ENCODE peak calls at places on chromosomes 2 and 18, in five cellular contexts. Y, Q, F, D and A are unnamed samples.

GRCh38 chr2:229725716-229726346 is 11.5 kb upstream of the DNER start:
- DNase-seq in Q (peak; percentile 89), D (no peak), Y (no peak), F (peak; percentile 32), A (peak; percentile 11)

GRCh38 chr2:237736783-237737182 is 61.8 kb upstream of the RBM44 start:
- DNase-seq in Y (no peak), Q (no peak), D (no peak), F (no peak), A (no peak)

GRCh38 chr18:33020877-33021276 is 248.1 kb upstream of the KLHL14 start:
- DNase-seq in Y (no peak), F (no peak), D (no peak), Q (no peak), A (no peak)

GRCh38 chr18:44887227-44887631 is 206.5 kb downstream of the SETBP1 start:
- DNase-seq in F (peak; percentile 6), D (peak; percentile 79), Y (no peak), Q (peak; percentile 32), A (no peak)

GRCh38 chr2:148531175-148532048 is 113.1 kb upstream of the EPC2 start:
- DNase-seq in D (peak; percentile 41), Q (no peak), Y (no peak), F (no peak), A (no peak)

GRCh38 chr2:98277156-98277859 is 68.9 kb upstream of the CNGA3 start:
- DNase-seq in D (no peak), Q (no peak), Y (no peak), F (no peak), A (no peak)

GRCh38 chr2:217573565-217573964 is 429.2 kb downstream of the TNS1 start:
- DNase-seq in D (no peak), Y (no peak), Q (peak; percentile 26), F (peak; percentile 31), A (no peak)

GRCh38 chr2:69962986-69963730 is 1.7 kb upstream of the ASPRV1 start:
- DNase-seq in Q (no peak), Y (no peak), F (no peak), D (no peak), A (no peak)

GRCh38 chr2:60295591-60295962 is 257.9 kb downstream of the BCL11A start:
- DNase-seq in D (peak; percentile 76), Q (no peak), Y (no peak), F (no peak), A (no peak)

GRCh38 chr2:186757009-186757408 is 63.1 kb downstream of the FAM171B start:
- DNase-seq in F (no peak), Q (no peak), Y (no peak), D (peak; percentile 79), A (no peak)

GRCh38 chr2:12051831-12052230 is 305.4 kb downstream of the LPIN1 start:
- DNase-seq in D (no peak), Q (peak; percentile 77), Y (no peak), F (no peak), A (no peak)

GRCh38 chr2:190333928-190334327 is 9.5 kb upstream of the INPP1 start:
- DNase-seq in D (no peak), F (no peak), Y (no peak), Q (no peak), A (no peak)

GRCh38 chr2:190333395-190333794 is 10.0 kb upstream of the INPP1 start:
- DNase-seq in D (no peak), Y (no peak), F (no peak), Q (no peak), A (no peak)

GRCh38 chr2:190325588-190325987 is 6.0 kb upstream of the HIBCH start:
- DNase-seq in D (no peak), Y (no peak), F (no peak), Q (no peak), A (no peak)

GRCh38 chr2:190327995-190328394 is 8.4 kb upstream of the HIBCH start:
- DNase-seq in Q (no peak), F (no peak), Y (no peak), D (no peak), A (no peak)

DNA sequence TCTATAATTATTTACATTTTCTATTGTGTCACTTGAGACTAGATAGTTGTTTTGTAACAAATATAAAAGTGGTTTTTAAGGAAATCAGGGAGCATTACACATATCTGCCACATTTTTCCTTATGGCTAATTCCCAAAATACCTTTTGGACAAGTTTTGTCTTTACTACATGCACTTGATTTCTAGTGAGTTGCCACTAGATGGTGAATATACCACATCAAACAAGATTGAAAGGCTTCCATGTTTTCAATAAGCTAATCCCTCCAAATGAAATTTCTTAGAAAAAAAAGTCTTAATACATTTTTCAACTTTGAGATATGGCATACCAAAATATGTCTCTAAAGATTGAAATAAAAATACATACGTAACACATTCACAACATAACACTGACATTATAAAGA is 9.1 kb upstream of the HIBCH start:
- DNase-seq in F (no peak), D (no peak), Q (peak; percentile 13), Y (no peak), A (no peak)
- TF ChIP-seq CTCF in F (no peak), D (peak; percentile 42), Q (peak; percentile 21), Y (no peak), A (no peak)

GRCh38 chr18:35939166-35939565 is 33.3 kb upstream of the RMP24 start:
- DNase-seq in Q (no peak), F (no peak), D (peak; percentile 76), Y (peak; percentile 35), A (no peak)
- TF ChIP-seq CTCF in Q (peak; percentile 16), F (peak; percentile 21), D (peak; percentile 75), Y (peak; percentile 15), A (peak; percentile 42)

DNA sequence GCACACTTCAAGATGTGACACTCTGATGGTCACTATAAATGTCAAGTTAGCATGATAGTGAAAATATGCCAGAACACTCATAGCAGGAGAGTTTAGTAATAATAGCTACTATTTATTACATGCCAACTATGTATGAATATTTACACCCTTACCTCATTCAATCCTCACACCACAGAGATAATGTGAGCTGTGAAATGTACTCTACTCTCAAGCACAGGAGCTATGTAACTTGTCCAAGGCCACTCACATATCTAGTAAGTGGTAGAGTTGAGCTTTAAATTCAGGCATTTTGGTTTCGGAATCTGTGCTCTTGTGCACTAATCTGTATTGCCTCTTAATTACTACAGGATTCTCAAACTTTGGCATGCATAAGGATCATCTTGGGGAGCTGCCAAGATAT is 154.2 kb downstream of the PLCL1 start:
- DNase-seq in D (no peak), Y (no peak), Q (no peak), F (no peak), A (no peak)
- TF ChIP-seq CTCF in D (no peak), Y (no peak), Q (no peak), F (no peak), A (no peak)

DNA sequence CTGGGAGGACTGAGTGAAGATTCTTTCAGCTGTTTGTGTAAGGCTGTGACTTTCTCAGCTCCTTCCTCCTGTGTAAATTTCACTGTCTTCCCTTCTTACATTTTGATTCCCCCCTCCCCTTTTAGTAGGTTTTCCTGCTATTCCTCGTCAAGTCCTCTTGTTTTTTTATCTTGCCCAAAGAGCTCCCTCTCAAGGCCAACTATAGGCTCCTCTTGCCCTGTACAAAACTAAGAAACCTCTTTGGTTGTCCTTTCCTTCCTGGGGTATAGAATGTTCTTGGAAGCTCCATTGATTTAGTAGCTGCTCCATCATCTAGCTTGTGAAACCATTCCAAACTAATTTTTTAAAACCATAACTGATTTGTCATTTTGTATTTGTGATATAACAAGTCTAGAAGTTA is 7.3 kb downstream of the CCDC121 start:
- DNase-seq in F (no peak), Q (no peak), D (no peak), Y (no peak), A (no peak)
- TF ChIP-seq CTCF in F (no peak), Q (peak; percentile 17), D (peak; percentile 63), Y (no peak), A (peak; percentile 19)

GRCh38 chr2:80328033-80328635 is 23.6 kb upstream of the LRRTM1 start:
- DNase-seq in Y (no peak), F (no peak), D (peak; percentile 67), Q (no peak), A (no peak)
- TF ChIP-seq CTCF in Y (no peak), F (no peak), D (peak; percentile 68), Q (no peak), A (no peak)

GRCh38 chr2:161005170-161005569 is 155.1 kb upstream of the TANK start:
- DNase-seq in Y (no peak), D (no peak), Q (no peak), F (no peak), A (no peak)

GRCh38 chr2:161008311-161008710 is 151.9 kb upstream of the TANK start:
- DNase-seq in F (no peak), Q (no peak), Y (no peak), D (no peak), A (no peak)

GRCh38 chr2:161004379-161004778 is 155.8 kb upstream of the TANK start:
- DNase-seq in Y (no peak), Q (peak; percentile 20), D (no peak), F (no peak), A (no peak)
- TF ChIP-seq CTCF in Y (peak; percentile 18), Q (peak; percentile 52), D (peak; percentile 68), F (peak; percentile 40), A (peak; percentile 43)

GRCh38 chr2:37984589-37984988 is 59.5 kb downstream of the RMDN2 start:
- DNase-seq in Y (no peak), Q (peak; percentile 54), D (no peak), F (no peak), A (no peak)
- TF ChIP-seq CTCF in Y (no peak), Q (no peak), D (peak; percentile 51), F (no peak), A (no peak)

DNA sequence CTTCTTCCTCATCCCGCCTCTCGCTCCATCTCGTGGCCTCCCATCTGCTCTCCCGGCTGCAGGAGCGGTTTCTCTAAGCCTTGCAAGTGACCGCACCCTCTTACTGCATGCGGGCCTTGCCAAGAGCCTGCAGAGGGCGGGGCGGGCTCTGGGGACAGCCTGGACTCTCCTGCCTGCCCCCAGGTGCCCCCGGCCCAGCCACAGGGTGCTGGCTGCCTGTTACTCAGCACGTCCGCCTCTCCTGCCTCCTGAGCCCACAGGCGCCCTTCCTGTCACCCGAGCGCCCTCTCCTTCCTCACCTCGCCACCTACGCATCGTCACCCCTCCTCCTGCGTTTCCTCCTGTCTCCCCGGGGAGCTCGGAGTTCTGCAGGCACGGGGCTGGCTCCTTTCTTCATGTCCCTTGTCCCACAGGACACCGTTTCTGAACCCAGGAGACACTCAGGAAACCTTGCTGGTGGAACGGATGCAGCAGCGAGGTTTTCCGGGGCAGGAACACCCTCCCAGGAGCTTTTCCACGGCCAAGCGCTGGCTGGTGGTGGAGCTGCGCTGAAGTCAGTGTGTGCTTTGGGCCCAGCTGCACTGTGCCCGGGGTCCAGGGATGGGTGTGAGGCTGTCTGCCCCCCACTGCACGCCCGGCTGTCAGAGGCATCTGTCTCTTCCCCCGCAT is 28.5 kb downstream of the HPCAL1 start:
- DNase-seq in Q (no peak), D (peak; percentile 82), F (no peak), Y (no peak), A (no peak)
- TF ChIP-seq CTCF in Q (no peak), D (peak; percentile 29), F (no peak), Y (no peak), A (no peak)

DNA sequence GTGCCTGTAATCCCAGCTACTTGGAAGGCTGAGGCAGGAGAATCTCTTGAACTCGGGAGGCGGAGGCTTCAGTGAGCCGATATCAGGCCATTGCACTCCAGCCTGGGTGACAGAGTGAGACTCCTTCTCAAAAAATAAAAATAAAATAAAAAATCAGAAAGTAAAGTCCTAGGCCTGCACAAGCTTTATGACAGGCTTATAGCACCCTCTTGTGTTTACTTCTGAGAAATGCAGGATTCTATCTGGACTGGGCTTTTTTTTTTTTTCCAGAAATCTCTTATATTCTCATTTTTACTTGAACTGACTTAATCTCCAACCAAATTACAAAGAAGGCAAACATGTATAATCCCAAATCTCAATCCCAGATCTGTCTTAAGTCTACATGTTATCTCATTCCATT is 26.1 kb upstream of the REG3G start:
- DNase-seq in Q (no peak), F (no peak), Y (no peak), D (no peak), A (no peak)
- TF ChIP-seq CTCF in Q (peak; percentile 11), F (no peak), Y (peak; percentile 63), D (peak; percentile 78), A (peak; percentile 26)